ENCODE peak calls at places on chromosomes 12 and 14, in six cellular contexts. One of them, this sample, is unnamed.

GRCh38 chr12:8449293-8449944 is 6.3 kb upstream of the CLEC6A start:
- DNase-seq in HepG2: no peak
- DNase-seq in K562: no peak
- DNase-seq in GM12878: peak
- DNase-seq in IMR-90: no peak
- DNase-seq in A549: no peak
- DNase-seq in this sample: no peak

GRCh38 chr12:62130400-62130799 is 129.8 kb upstream of the USP15 start:
- DNase-seq in K562: no peak
- DNase-seq in HepG2: no peak
- DNase-seq in IMR-90: no peak
- DNase-seq in A549: no peak
- DNase-seq in GM12878: no peak
- DNase-seq in this sample: no peak

GRCh38 chr14:103723176-103724081 is 7.8 kb downstream of the ZFYVE21 start:
- DNase-seq in HepG2: no peak
- DNase-seq in GM12878: no peak
- DNase-seq in K562: no peak
- DNase-seq in A549: no peak
- DNase-seq in IMR-90: no peak
- DNase-seq in this sample: no peak

GRCh38 chr14:47179906-47180305 is 495.5 kb downstream of the MDGA2 start:
- DNase-seq in GM12878: no peak
- DNase-seq in HepG2: no peak
- DNase-seq in K562: no peak
- DNase-seq in A549: no peak
- DNase-seq in IMR-90: no peak
- DNase-seq in this sample: no peak

GRCh38 chr12:111636209-111636928 is 37.3 kb upstream of the ATXN2 start:
- DNase-seq in HepG2: peak
- DNase-seq in IMR-90: peak
- DNase-seq in GM12878: no peak
- DNase-seq in K562: peak
- DNase-seq in A549: no peak
- DNase-seq in this sample: no peak

GRCh38 chr12:54419088-54419887 is at the start of gene ITGA5:
- DNase-seq in GM12878: no peak
- DNase-seq in A549: peak
- DNase-seq in IMR-90: peak
- DNase-seq in K562: peak
- DNase-seq in HepG2: no peak
- DNase-seq in this sample: peak

GRCh38 chr12:46560874-46561273 is 188.3 kb upstream of the SLC38A2 start:
- DNase-seq in GM12878: no peak
- DNase-seq in HepG2: no peak
- DNase-seq in IMR-90: no peak
- DNase-seq in A549: no peak
- DNase-seq in K562: no peak
- DNase-seq in this sample: no peak

GRCh38 chr12:89270548-89270947 is 81.8 kb downstream of the DUSP6 start:
- DNase-seq in A549: no peak
- DNase-seq in HepG2: no peak
- DNase-seq in GM12878: no peak
- DNase-seq in IMR-90: no peak
- DNase-seq in K562: no peak
- DNase-seq in this sample: no peak

GRCh38 chr12:4148418-4149056 is 125.0 kb upstream of the CCND2 start:
- DNase-seq in A549: no peak
- DNase-seq in IMR-90: no peak
- DNase-seq in HepG2: no peak
- DNase-seq in K562: no peak
- DNase-seq in GM12878: peak
- DNase-seq in this sample: no peak

GRCh38 chr14:99273025-99273723 is 1.2 kb upstream of the BCL11B start:
- DNase-seq in IMR-90: no peak
- DNase-seq in HepG2: peak
- DNase-seq in A549: peak
- DNase-seq in GM12878: no peak
- DNase-seq in K562: no peak
- DNase-seq in this sample: no peak

GRCh38 chr12:93536766-93537515 is 35.5 kb upstream of the SOCS2 start:
- DNase-seq in K562: no peak
- DNase-seq in IMR-90: peak
- DNase-seq in GM12878: peak
- DNase-seq in A549: no peak
- DNase-seq in HepG2: no peak
- DNase-seq in this sample: no peak

GRCh38 chr14:68248481-68249255 is 429.1 kb downstream of the RAD51B start:
- DNase-seq in GM12878: peak
- DNase-seq in IMR-90: peak
- DNase-seq in A549: peak
- DNase-seq in HepG2: peak
- DNase-seq in K562: no peak
- DNase-seq in this sample: peak

GRCh38 chr12:113471619-113472171 is at the start of gene LHX5:
- DNase-seq in K562: peak
- DNase-seq in IMR-90: peak
- DNase-seq in HepG2: no peak
- DNase-seq in GM12878: no peak
- DNase-seq in A549: no peak
- DNase-seq in this sample: no peak

GRCh38 chr12:28122756-28123155 is 67.5 kb upstream of the CCDC91 start:
- DNase-seq in K562: no peak
- DNase-seq in HepG2: no peak
- DNase-seq in A549: no peak
- DNase-seq in IMR-90: no peak
- DNase-seq in GM12878: no peak
- DNase-seq in this sample: no peak

GRCh38 chr12:1413930-1414329 is 180.5 kb downstream of the FBXL14 start:
- DNase-seq in A549: no peak
- DNase-seq in K562: no peak
- DNase-seq in GM12878: no peak
- DNase-seq in IMR-90: no peak
- DNase-seq in HepG2: no peak
- DNase-seq in this sample: no peak

GRCh38 chr14:105330491-105330895 is 15.9 kb downstream of the PACS2 start:
- DNase-seq in K562: no peak
- DNase-seq in IMR-90: peak
- DNase-seq in GM12878: no peak
- DNase-seq in HepG2: no peak
- DNase-seq in A549: no peak
- DNase-seq in this sample: no peak

GRCh38 chr12:106115450-106115849 is 23.3 kb downstream of the NUAK1 start:
- DNase-seq in GM12878: no peak
- DNase-seq in K562: no peak
- DNase-seq in IMR-90: no peak
- DNase-seq in A549: no peak
- DNase-seq in HepG2: no peak
- DNase-seq in this sample: no peak

GRCh38 chr14:23443881-23444280 is 8.4 kb upstream of the MYH7 start:
- DNase-seq in K562: no peak
- DNase-seq in HepG2: no peak
- DNase-seq in GM12878: no peak
- DNase-seq in IMR-90: no peak
- DNase-seq in A549: no peak
- DNase-seq in this sample: no peak

GRCh38 chr14:23443411-23443812 is 8.0 kb upstream of the MYH7 start:
- DNase-seq in GM12878: no peak
- DNase-seq in A549: no peak
- DNase-seq in K562: no peak
- DNase-seq in HepG2: no peak
- DNase-seq in IMR-90: no peak
- DNase-seq in this sample: no peak

GRCh38 chr14:23444314-23444713 is 8.9 kb upstream of the MYH7 start:
- DNase-seq in GM12878: no peak
- DNase-seq in HepG2: no peak
- DNase-seq in IMR-90: no peak
- DNase-seq in K562: no peak
- DNase-seq in A549: no peak
- DNase-seq in this sample: no peak

GRCh38 chr14:23441076-23441475 is 5.6 kb upstream of the MYH7 start:
- DNase-seq in K562: no peak
- DNase-seq in A549: no peak
- DNase-seq in IMR-90: no peak
- DNase-seq in HepG2: no peak
- DNase-seq in GM12878: no peak
- DNase-seq in this sample: no peak

DNA sequence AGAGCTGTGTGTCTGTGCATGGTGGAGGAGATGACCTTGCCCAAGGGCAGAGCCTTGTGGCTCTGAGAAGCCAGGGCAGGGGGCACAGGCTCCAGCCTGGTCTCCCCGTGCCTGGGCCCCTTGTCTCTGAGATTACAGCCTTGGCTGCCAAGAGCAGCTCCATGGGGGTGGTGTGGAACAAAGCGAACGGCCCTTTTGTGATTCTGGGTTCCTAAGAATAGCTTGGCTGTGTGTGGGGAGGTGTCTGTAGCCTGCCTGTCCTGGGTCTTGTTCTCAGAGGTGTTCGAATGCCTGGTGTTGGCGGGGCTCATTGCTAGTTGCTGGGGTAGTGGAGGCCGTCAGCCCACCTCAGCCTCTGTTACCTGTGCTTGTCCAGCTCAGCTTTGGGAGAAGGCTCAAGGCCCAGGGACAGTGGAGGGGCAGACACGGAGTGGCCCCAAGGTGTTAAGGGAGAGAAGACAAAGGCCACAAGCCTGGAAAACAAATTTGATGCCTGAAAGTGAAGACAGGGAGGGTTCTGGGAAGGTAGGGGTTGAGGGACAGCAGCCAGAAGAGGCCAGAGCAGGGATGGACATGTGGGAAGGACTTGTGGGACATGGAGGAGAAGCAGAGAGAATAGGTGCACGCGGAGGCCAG is 7.4 kb upstream of the MYH7 start:
- DNase-seq in A549: no peak
- DNase-seq in IMR-90: no peak
- DNase-seq in GM12878: no peak
- DNase-seq in K562: no peak
- DNase-seq in HepG2: no peak
- DNase-seq in this sample: no peak
- TF ChIP-seq BHLHE40 in A549: no peak
- TF ChIP-seq BHLHE40 in IMR-90: no peak
- TF ChIP-seq BHLHE40 in GM12878: no peak
- TF ChIP-seq BHLHE40 in K562: no peak
- TF ChIP-seq BHLHE40 in HepG2: no peak
- TF ChIP-seq BHLHE40 in this sample: no peak

DNA sequence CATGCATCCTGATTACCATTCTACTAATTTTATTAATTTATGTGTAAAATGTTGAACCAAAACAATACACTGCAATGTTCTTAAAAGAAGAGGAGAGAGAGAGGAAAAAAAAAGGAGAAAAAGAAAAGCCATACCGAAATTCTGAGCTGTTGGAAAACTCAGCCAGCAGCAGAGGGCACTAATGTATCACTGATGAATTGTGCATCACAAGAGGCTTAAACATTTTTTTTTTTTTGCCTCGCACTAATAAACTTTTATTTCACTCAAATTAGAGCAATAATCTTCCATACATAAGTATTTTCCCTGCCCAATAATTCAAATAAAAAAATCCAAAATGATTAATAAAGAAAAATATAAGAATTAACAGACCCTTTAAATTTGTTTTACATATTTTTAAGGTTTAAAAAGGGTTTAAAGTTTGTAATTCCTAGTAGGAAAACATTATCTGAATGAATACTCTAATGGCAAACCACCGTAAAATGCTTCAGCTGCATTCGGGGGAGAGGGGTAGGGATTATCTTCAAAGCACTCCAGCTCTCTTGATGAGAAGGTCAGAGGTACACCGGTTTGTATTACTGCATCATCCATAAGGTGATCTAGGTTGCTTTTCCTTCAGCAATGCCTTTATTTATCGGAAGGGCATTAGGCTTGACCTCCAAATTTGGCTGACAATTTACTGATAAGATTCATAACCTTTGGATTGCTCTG is 41.9 kb downstream of the ATP23 start:
- DNase-seq in GM12878: no peak
- DNase-seq in A549: no peak
- DNase-seq in IMR-90: peak
- DNase-seq in K562: no peak
- DNase-seq in HepG2: peak
- DNase-seq in this sample: peak
- TF ChIP-seq BHLHE40 in GM12878: no peak
- TF ChIP-seq BHLHE40 in A549: no peak
- TF ChIP-seq BHLHE40 in IMR-90: no peak
- TF ChIP-seq BHLHE40 in K562: no peak
- TF ChIP-seq BHLHE40 in HepG2: no peak
- TF ChIP-seq BHLHE40 in this sample: no peak

GRCh38 chr12:48302161-48302896 is 48.4 kb downstream of the ZNF641 start:
- DNase-seq in IMR-90: no peak
- DNase-seq in GM12878: no peak
- DNase-seq in K562: no peak
- DNase-seq in HepG2: no peak
- DNase-seq in A549: no peak
- DNase-seq in this sample: no peak

GRCh38 chr12:48305190-48305589 is 45.5 kb downstream of the ZNF641 start:
- DNase-seq in IMR-90: no peak
- DNase-seq in HepG2: no peak
- DNase-seq in A549: no peak
- DNase-seq in K562: no peak
- DNase-seq in GM12878: no peak
- DNase-seq in this sample: no peak

GRCh38 chr12:48296586-48297396 is 53.9 kb downstream of the ZNF641 start:
- DNase-seq in HepG2: no peak
- DNase-seq in IMR-90: peak
- DNase-seq in A549: no peak
- DNase-seq in K562: peak
- DNase-seq in GM12878: no peak
- DNase-seq in this sample: peak

GRCh38 chr12:48300774-48301173 is 49.9 kb downstream of the ZNF641 start:
- DNase-seq in GM12878: no peak
- DNase-seq in HepG2: no peak
- DNase-seq in K562: no peak
- DNase-seq in A549: no peak
- DNase-seq in IMR-90: no peak
- DNase-seq in this sample: no peak
- TF ChIP-seq BHLHE40 in GM12878: no peak
- TF ChIP-seq BHLHE40 in HepG2: no peak
- TF ChIP-seq BHLHE40 in K562: no peak
- TF ChIP-seq BHLHE40 in A549: no peak
- TF ChIP-seq BHLHE40 in IMR-90: no peak
- TF ChIP-seq BHLHE40 in this sample: no peak

GRCh38 chr12:50660425-50660822 is 103.5 kb upstream of the ATF1 start:
- DNase-seq in HepG2: no peak
- DNase-seq in GM12878: no peak
- DNase-seq in K562: no peak
- DNase-seq in IMR-90: no peak
- DNase-seq in A549: no peak
- DNase-seq in this sample: no peak

GRCh38 chr12:50659690-50660424 is 104.0 kb upstream of the ATF1 start:
- DNase-seq in A549: no peak
- DNase-seq in K562: no peak
- DNase-seq in HepG2: no peak
- DNase-seq in GM12878: no peak
- DNase-seq in IMR-90: no peak
- DNase-seq in this sample: no peak

GRCh38 chr12:50661300-50662120 is 102.4 kb upstream of the ATF1 start:
- DNase-seq in A549: no peak
- DNase-seq in GM12878: peak
- DNase-seq in IMR-90: no peak
- DNase-seq in K562: no peak
- DNase-seq in HepG2: no peak
- DNase-seq in this sample: no peak

GRCh38 chr12:50662121-50662480 is 101.8 kb upstream of the ATF1 start:
- DNase-seq in IMR-90: no peak
- DNase-seq in GM12878: no peak
- DNase-seq in K562: no peak
- DNase-seq in HepG2: no peak
- DNase-seq in A549: no peak
- DNase-seq in this sample: no peak

GRCh38 chr12:50659260-50659659 is 104.6 kb upstream of the ATF1 start:
- DNase-seq in HepG2: peak
- DNase-seq in K562: no peak
- DNase-seq in A549: no peak
- DNase-seq in IMR-90: no peak
- DNase-seq in GM12878: no peak
- DNase-seq in this sample: no peak
- TF ChIP-seq BHLHE40 in HepG2: no peak
- TF ChIP-seq BHLHE40 in K562: no peak
- TF ChIP-seq BHLHE40 in A549: no peak
- TF ChIP-seq BHLHE40 in IMR-90: no peak
- TF ChIP-seq BHLHE40 in GM12878: no peak
- TF ChIP-seq BHLHE40 in this sample: no peak